ENCODE peak calls at places on chromosomes 2 and 18, in four cellular contexts. One of them, this sample, is unnamed.

GRCh38 chr2:144451443-144451842 is 68.5 kb downstream of the ZEB2 start:
- DNase-seq in Peyer's patch: no peak
- DNase-seq in NT2/D1: no peak
- DNase-seq in GM23338: no peak
- DNase-seq in this sample: no peak

GRCh38 chr18:644395-645004 is 13.0 kb upstream of the TYMS start:
- DNase-seq in Peyer's patch: no peak
- DNase-seq in NT2/D1: no peak
- DNase-seq in GM23338: no peak
- DNase-seq in this sample: no peak

GRCh38 chr2:121099329-121100318 is 185.4 kb downstream of the TFCP2L1 start:
- DNase-seq in Peyer's patch: no peak
- DNase-seq in NT2/D1: no peak
- DNase-seq in GM23338: peak; percentile 68
- DNase-seq in this sample: peak; percentile 69

GRCh38 chr2:15561574-15562344 is 625 bp upstream of the NBAS start:
- DNase-seq in Peyer's patch: peak; percentile 56
- DNase-seq in NT2/D1: no peak
- DNase-seq in GM23338: peak; percentile 19
- DNase-seq in this sample: no peak

GRCh38 chr2:241850544-241851324 is 8.0 kb downstream of the PDCD1 start:
- DNase-seq in Peyer's patch: peak; percentile 44
- DNase-seq in NT2/D1: no peak
- DNase-seq in GM23338: no peak
- DNase-seq in this sample: no peak

GRCh38 chr18:55322176-55322735 is 265.7 kb downstream of the TCF4 start:
- DNase-seq in Peyer's patch: peak; percentile 83
- DNase-seq in NT2/D1: peak; percentile 33
- DNase-seq in GM23338: peak; percentile 85
- DNase-seq in this sample: peak; percentile 67

GRCh38 chr2:70310899-70311298 is 9.0 kb upstream of the FAM136A start:
- DNase-seq in Peyer's patch: no peak
- DNase-seq in NT2/D1: no peak
- DNase-seq in GM23338: no peak
- DNase-seq in this sample: no peak

GRCh38 chr2:9753665-9754531 is 89.4 kb upstream of the TAF1B start:
- DNase-seq in Peyer's patch: peak; percentile 66
- DNase-seq in NT2/D1: no peak
- DNase-seq in GM23338: no peak
- DNase-seq in this sample: no peak

GRCh38 chr2:232465061-232465460 is 9.1 kb downstream of the ALPI start:
- DNase-seq in Peyer's patch: peak; percentile 54
- DNase-seq in NT2/D1: no peak
- DNase-seq in GM23338: no peak
- DNase-seq in this sample: no peak

GRCh38 chr18:51890762-51891161 is 449.2 kb upstream of the DCC start:
- DNase-seq in Peyer's patch: peak; percentile 68
- DNase-seq in NT2/D1: no peak
- DNase-seq in GM23338: no peak
- DNase-seq in this sample: peak; percentile 67

GRCh38 chr2:12704378-12704777 is 12.4 kb upstream of the TRIB2 start:
- DNase-seq in Peyer's patch: no peak
- DNase-seq in NT2/D1: no peak
- DNase-seq in GM23338: no peak
- DNase-seq in this sample: no peak

GRCh38 chr2:219551412-219551811 is 7.6 kb downstream of the TMEM198 start:
- DNase-seq in Peyer's patch: peak; percentile 59
- DNase-seq in NT2/D1: no peak
- DNase-seq in GM23338: peak; percentile 64
- DNase-seq in this sample: no peak

GRCh38 chr18:47832348-47832747 is 98.1 kb downstream of the SMAD2 start:
- DNase-seq in Peyer's patch: no peak
- DNase-seq in NT2/D1: no peak
- DNase-seq in GM23338: no peak
- DNase-seq in this sample: no peak

GRCh38 chr2:214185546-214185945 is 225.3 kb upstream of the VWC2L start:
- DNase-seq in Peyer's patch: no peak
- DNase-seq in NT2/D1: no peak
- DNase-seq in GM23338: no peak
- DNase-seq in this sample: no peak

GRCh38 chr2:45925636-45926350 is 274.3 kb downstream of the PRKCE start:
- DNase-seq in Peyer's patch: no peak
- DNase-seq in NT2/D1: no peak
- DNase-seq in GM23338: no peak
- DNase-seq in this sample: no peak

GRCh38 chr18:45664824-45665763 is 49.8 kb downstream of the SLC14A2 start:
- DNase-seq in Peyer's patch: peak; percentile 86
- DNase-seq in NT2/D1: peak; percentile 48
- DNase-seq in GM23338: peak; percentile 89
- DNase-seq in this sample: peak; percentile 61

GRCh38 chr18:54604211-54604610 is 13.2 kb downstream of the DYNAP start:
- DNase-seq in Peyer's patch: no peak
- DNase-seq in NT2/D1: no peak
- DNase-seq in GM23338: no peak
- DNase-seq in this sample: no peak

GRCh38 chr2:178419123-178419522 is 31.9 kb downstream of the PRKRA start:
- DNase-seq in Peyer's patch: no peak
- DNase-seq in NT2/D1: no peak
- DNase-seq in GM23338: no peak
- DNase-seq in this sample: no peak

GRCh38 chr2:63544017-63544627 is 44.2 kb downstream of the WDPCP start:
- DNase-seq in Peyer's patch: no peak
- DNase-seq in NT2/D1: no peak
- DNase-seq in GM23338: peak; percentile 19
- DNase-seq in this sample: no peak

GRCh38 chr2:205047273-205047839 is 502.1 kb downstream of the PARD3B start:
- DNase-seq in Peyer's patch: no peak
- DNase-seq in NT2/D1: peak; percentile 35
- DNase-seq in GM23338: peak; percentile 82
- DNase-seq in this sample: no peak

GRCh38 chr2:156380117-156380645 is 47.7 kb upstream of the NR4A2 start:
- DNase-seq in Peyer's patch: no peak
- DNase-seq in NT2/D1: no peak
- DNase-seq in GM23338: no peak
- DNase-seq in this sample: no peak

GRCh38 chr2:209977386-209978239 is 24.8 kb upstream of the RPE start:
- DNase-seq in Peyer's patch: no peak
- DNase-seq in NT2/D1: peak; percentile 8
- DNase-seq in GM23338: peak; percentile 63
- DNase-seq in this sample: no peak

GRCh38 chr18:23038712-23039111 is 96.6 kb upstream of the CABLES1 start:
- DNase-seq in Peyer's patch: no peak
- DNase-seq in NT2/D1: no peak
- DNase-seq in GM23338: no peak
- DNase-seq in this sample: no peak

GRCh38 chr2:216881411-216881810 is 21.5 kb upstream of the TNP1 start:
- DNase-seq in Peyer's patch: no peak
- DNase-seq in NT2/D1: no peak
- DNase-seq in GM23338: no peak
- DNase-seq in this sample: no peak

GRCh38 chr2:8620611-8621382 is 61.1 kb upstream of the ID2 start:
- DNase-seq in Peyer's patch: peak; percentile 13
- DNase-seq in NT2/D1: no peak
- DNase-seq in GM23338: no peak
- DNase-seq in this sample: no peak

GRCh38 chr2:134238371-134238770 is 15.5 kb upstream of the MGAT5 start:
- DNase-seq in Peyer's patch: no peak
- DNase-seq in NT2/D1: no peak
- DNase-seq in GM23338: no peak
- DNase-seq in this sample: no peak

GRCh38 chr2:200077838-200078237 is 122.5 kb downstream of the MAIP1 start:
- DNase-seq in Peyer's patch: no peak
- DNase-seq in NT2/D1: no peak
- DNase-seq in GM23338: no peak
- DNase-seq in this sample: no peak

GRCh38 chr2:121177905-121178304 is 107.1 kb downstream of the TFCP2L1 start:
- DNase-seq in Peyer's patch: no peak
- DNase-seq in NT2/D1: no peak
- DNase-seq in GM23338: no peak
- DNase-seq in this sample: no peak

GRCh38 chr2:43400508-43400907 is 174.1 kb upstream of the ZFP36L2 start:
- DNase-seq in Peyer's patch: no peak
- DNase-seq in NT2/D1: no peak
- DNase-seq in GM23338: no peak
- DNase-seq in this sample: no peak

GRCh38 chr2:233447506-233448219 is 93.4 kb downstream of the DGKD start:
- DNase-seq in Peyer's patch: peak; percentile 35
- DNase-seq in NT2/D1: no peak
- DNase-seq in GM23338: no peak
- DNase-seq in this sample: no peak

GRCh38 chr18:61755553-61755952 is 137.3 kb downstream of the RNF152 start:
- DNase-seq in Peyer's patch: no peak
- DNase-seq in NT2/D1: no peak
- DNase-seq in GM23338: no peak
- DNase-seq in this sample: no peak

GRCh38 chr18:74290831-74291770 is 662 bp downstream of the CYB5A start:
- DNase-seq in Peyer's patch: peak; percentile 76
- DNase-seq in NT2/D1: no peak
- DNase-seq in GM23338: peak; percentile 85
- DNase-seq in this sample: peak; percentile 51

GRCh38 chr2:23708771-23709170 is 218.2 kb downstream of the ATAD2B start:
- DNase-seq in Peyer's patch: no peak
- DNase-seq in NT2/D1: no peak
- DNase-seq in GM23338: no peak
- DNase-seq in this sample: no peak
- H3K36me3 ChIP-seq in Peyer's patch: no peaks in the 10 kb centered on the region
- H3K36me3 ChIP-seq in NT2/D1: peaks cover 13% of the 10 kb centered on the region
- H3K36me3 ChIP-seq in GM23338: no peaks in the 10 kb centered on the region
- H3K36me3 ChIP-seq in this sample: peaks cover 20% of the 10 kb centered on the region

GRCh38 chr2:189613077-189613636 is 32.6 kb upstream of the SLC40A1 start:
- DNase-seq in Peyer's patch: no peak
- DNase-seq in NT2/D1: no peak
- DNase-seq in GM23338: no peak
- DNase-seq in this sample: peak; percentile 39
- H3K4me3 ChIP-seq in Peyer's patch: no peak overlapping the region
- H3K4me3 ChIP-seq in NT2/D1: no peak overlapping the region
- H3K4me3 ChIP-seq in GM23338: no peak overlapping the region
- H3K4me3 ChIP-seq in this sample: no peak overlapping the region

GRCh38 chr18:24072743-24073142 is 58.2 kb downstream of the TTC39C start:
- DNase-seq in Peyer's patch: no peak
- DNase-seq in NT2/D1: no peak
- DNase-seq in GM23338: no peak
- DNase-seq in this sample: no peak
- H3K36me3 ChIP-seq in Peyer's patch: no peaks in the 10 kb centered on the region
- H3K36me3 ChIP-seq in NT2/D1: no peaks in the 10 kb centered on the region
- H3K36me3 ChIP-seq in GM23338: peaks cover 13% of the 10 kb centered on the region
- H3K36me3 ChIP-seq in this sample: no peaks in the 10 kb centered on the region

GRCh38 chr2:55416826-55417568 is 2.7 kb downstream of the CCDC88A start:
- DNase-seq in Peyer's patch: no peak
- DNase-seq in NT2/D1: no peak
- DNase-seq in GM23338: no peak
- DNase-seq in this sample: no peak
- H3K4me3 ChIP-seq in Peyer's patch: no peak overlapping the region
- H3K4me3 ChIP-seq in NT2/D1: no peak overlapping the region
- H3K4me3 ChIP-seq in GM23338: peak overlapping the region; percentile 81
- H3K4me3 ChIP-seq in this sample: no peak overlapping the region

DNA sequence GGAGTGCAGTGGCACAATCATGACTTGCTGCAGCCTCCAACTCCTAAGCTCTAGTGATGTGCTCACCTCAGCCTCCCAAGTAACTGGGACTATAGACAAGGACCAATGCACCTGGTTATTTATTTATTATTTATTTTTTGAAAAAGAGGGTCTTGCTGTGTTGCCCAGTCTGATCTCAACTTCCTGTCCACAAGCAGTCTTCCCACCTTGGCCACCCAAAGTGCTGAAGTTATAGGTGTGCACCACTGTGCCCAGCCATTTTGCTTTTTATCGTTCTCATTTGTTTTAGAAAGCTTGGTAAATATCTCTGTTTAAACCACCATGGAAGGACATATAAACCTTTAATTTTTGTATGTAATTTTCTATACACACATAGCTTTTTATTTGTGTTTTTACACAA is 74.2 kb downstream of the SMCHD1 start:
- DNase-seq in Peyer's patch: no peak
- DNase-seq in NT2/D1: no peak
- DNase-seq in GM23338: no peak
- DNase-seq in this sample: no peak
- H3K36me3 ChIP-seq in Peyer's patch: no peaks in the 10 kb centered on the region
- H3K36me3 ChIP-seq in NT2/D1: peaks cover 52% of the 10 kb centered on the region
- H3K36me3 ChIP-seq in GM23338: no peaks in the 10 kb centered on the region
- H3K36me3 ChIP-seq in this sample: peaks cover 25% of the 10 kb centered on the region

GRCh38 chr2:150483532-150483931 is 3.9 kb downstream of the RND3 start:
- DNase-seq in Peyer's patch: no peak
- DNase-seq in NT2/D1: no peak
- DNase-seq in GM23338: no peak
- DNase-seq in this sample: no peak

GRCh38 chr2:150484461-150484931 is 3.0 kb downstream of the RND3 start:
- DNase-seq in Peyer's patch: no peak
- DNase-seq in NT2/D1: no peak
- DNase-seq in GM23338: no peak
- DNase-seq in this sample: no peak

GRCh38 chr2:150482667-150483260 is 4.7 kb downstream of the RND3 start:
- DNase-seq in Peyer's patch: no peak
- DNase-seq in NT2/D1: no peak
- DNase-seq in GM23338: no peak
- DNase-seq in this sample: no peak

GRCh38 chr2:150485114-150485870 is 2.2 kb downstream of the RND3 start:
- DNase-seq in Peyer's patch: peak; percentile 85
- DNase-seq in NT2/D1: no peak
- DNase-seq in GM23338: peak; percentile 72
- DNase-seq in this sample: peak; percentile 83

DNA sequence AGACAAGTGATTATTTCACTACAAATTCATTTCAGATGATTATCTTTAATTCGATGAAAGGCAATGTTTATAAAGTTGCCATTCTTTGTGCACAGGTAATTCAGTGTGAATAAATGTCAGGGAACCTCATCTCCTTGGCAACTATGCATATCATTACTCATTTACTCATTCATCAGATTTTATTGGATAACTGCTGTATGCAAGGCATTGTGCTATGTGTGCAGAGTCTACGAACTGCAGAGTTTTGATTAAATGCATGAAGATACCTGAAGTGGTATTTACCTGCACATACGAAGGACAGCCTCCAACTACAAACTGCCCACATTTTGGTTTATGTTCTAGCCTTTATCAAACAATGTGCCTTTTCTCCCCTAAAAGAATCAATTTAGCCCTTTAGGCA is 3.5 kb downstream of the RND3 start:
- DNase-seq in Peyer's patch: no peak
- DNase-seq in NT2/D1: no peak
- DNase-seq in GM23338: no peak
- DNase-seq in this sample: no peak
- H3K4me3 ChIP-seq in Peyer's patch: no peak overlapping the region
- H3K4me3 ChIP-seq in NT2/D1: no peak overlapping the region
- H3K4me3 ChIP-seq in GM23338: peak overlapping the region; percentile 97
- H3K4me3 ChIP-seq in this sample: no peak overlapping the region

GRCh38 chr2:173355132-173355865 is 627 bp downstream of the CDCA7 start:
- DNase-seq in Peyer's patch: peak; percentile 65
- DNase-seq in NT2/D1: peak; percentile 42
- DNase-seq in GM23338: peak; percentile 85
- DNase-seq in this sample: no peak
- H3K36me3 ChIP-seq in Peyer's patch: no peaks in the 10 kb centered on the region
- H3K36me3 ChIP-seq in NT2/D1: peaks cover 36% of the 10 kb centered on the region
- H3K36me3 ChIP-seq in GM23338: peaks cover 21% of the 10 kb centered on the region
- H3K36me3 ChIP-seq in this sample: no peaks in the 10 kb centered on the region

GRCh38 chr2:220574038-220574437 is 946.6 kb downstream of the SLC4A3 start:
- DNase-seq in Peyer's patch: no peak
- DNase-seq in NT2/D1: no peak
- DNase-seq in GM23338: no peak
- DNase-seq in this sample: no peak
- H3K4me3 ChIP-seq in Peyer's patch: no peak overlapping the region
- H3K4me3 ChIP-seq in NT2/D1: no peak overlapping the region
- H3K4me3 ChIP-seq in GM23338: no peak overlapping the region
- H3K4me3 ChIP-seq in this sample: no peak overlapping the region